ENCODE peak calls at places on chromosomes 13 and 19, in five cellular contexts. R is CD4-positive, alpha-beta memory T cell; B is COR-L47; A is HuH-7; X is Peyer's patch. N is an unnamed sample.

GRCh38 chr19:37197768-37198167 is 12.6 kb downstream of the ZNF585B start:
- DNase-seq in R (no peak), B (no peak), A (no peak), X (no peak), N (no peak)

GRCh38 chr19:16026131-16026530 is 50.2 kb upstream of the TPM4 start:
- DNase-seq in R (no peak), B (no peak), A (no peak), X (no peak), N (no peak)

GRCh38 chr13:31521466-31521865 is 217.9 kb upstream of the RXFP2 start:
- DNase-seq in R (no peak), B (no peak), A (no peak), X (no peak), N (no peak)

GRCh38 chr19:1286859-1287621 is 1.4 kb downstream of the EFNA2 start:
- DNase-seq in R (no peak), B (no peak), A (no peak), X (no peak), N (no peak)

GRCh38 chr19:49579947-49580263 is 451 bp downstream of the NOSIP start:
- DNase-seq in R (no peak), B (no peak), A (peak), X (no peak), N (no peak)

GRCh38 chr13:80276371-80277289 is 64.3 kb downstream of the SPRY2 start:
- DNase-seq in R (no peak), B (peak), A (peak), X (no peak), N (no peak)

GRCh38 chr19:738509-739128 is 12.3 kb upstream of the MISP start:
- DNase-seq in R (no peak), B (no peak), A (peak), X (peak), N (no peak)

GRCh38 chr19:55353803-55354697 is 469 bp downstream of the COX6B2 start:
- DNase-seq in R (peak), B (no peak), A (peak), X (peak), N (no peak)

GRCh38 chr19:1652471-1653299 is at the start of gene TCF3:
- DNase-seq in R (peak), B (peak), A (peak), X (peak), N (peak)

GRCh38 chr19:41914906-41915247 is 13.4 kb downstream of the ERFL start:
- DNase-seq in R (no peak), B (no peak), A (no peak), X (no peak), N (no peak)

N was measured in MM.1S.